ENCODE peak calls at places on chromosomes 6 and 20, in eight cellular contexts. J is type B pancreatic cell, K is nephron progenitor cell, N is adrenal gland, O is stomach, L is fibroblast of lung, M is fibroblast of villous mesenchyme, G is HCT116. C is an unnamed sample.

GRCh38 chr6:42735976-42736375 is 9.9 kb downstream of the TBCC start:
- DNase-seq in J (no peak), K (no peak), N (no peak), O (no peak), L (no peak), M (no peak), G (no peak), C (no peak)

GRCh38 chr20:17443326-17443858 is 87.8 kb downstream of the BFSP1 start:
- DNase-seq in J (no peak), K (no peak), N (no peak), O (no peak), L (no peak), M (no peak), G (no peak), C (no peak)

GRCh38 chr6:127864701-127865100 is 36.2 kb downstream of the THEMIS start:
- DNase-seq in J (no peak), K (no peak), N (no peak), O (no peak), L (no peak), M (no peak), G (no peak), C (no peak)

GRCh38 chr6:86107985-86108384 is 465.3 kb upstream of the SYNCRIP start:
- DNase-seq in J (no peak), K (no peak), N (no peak), O (no peak), L (no peak), M (no peak), G (no peak), C (no peak)

GRCh38 chr20:20697325-20697845 is 15.1 kb downstream of the RALGAPA2 start:
- DNase-seq in J (no peak), K (no peak), N (no peak), O (no peak), L (no peak), M (no peak), G (no peak), C (no peak)

GRCh38 chr6:14758421-14759043 is 487.3 kb upstream of the JARID2 start:
- DNase-seq in J (no peak), K (no peak), N (no peak), O (peak; percentile 41), L (no peak), M (peak; percentile 22), G (no peak), C (no peak)

GRCh38 chr6:110534731-110535164 is 58.3 kb upstream of the SLC22A16 start:
- DNase-seq in J (no peak), K (no peak), N (no peak), O (no peak), L (peak; percentile 76), M (peak; percentile 70), G (no peak), C (no peak)

GRCh38 chr6:15431762-15432495 is 186.1 kb downstream of the JARID2 start:
- DNase-seq in J (no peak), K (no peak), N (no peak), O (no peak), L (no peak), M (peak; percentile 85), G (no peak), C (no peak)

GRCh38 chr6:52691718-52692117 is 20.8 kb downstream of the TMEM14A start:
- DNase-seq in J (no peak), K (no peak), N (no peak), O (no peak), L (peak; percentile 15), M (no peak), G (no peak), C (no peak)

GRCh38 chr6:168527451-168528210 is 86.6 kb downstream of the SMOC2 start:
- DNase-seq in J (no peak), K (no peak), N (peak; percentile 18), O (no peak), L (peak; percentile 35), M (no peak), G (no peak), C (no peak)

GRCh38 chr20:16865406-16865805 is 117.2 kb downstream of the OTOR start:
- DNase-seq in J (no peak), K (no peak), N (no peak), O (no peak), L (no peak), M (no peak), G (no peak), C (no peak)

GRCh38 chr6:112433457-112433856 is 86.3 kb downstream of the RFPL4B start:
- DNase-seq in J (no peak), K (no peak), N (no peak), O (no peak), L (no peak), M (no peak), G (no peak), C (no peak)

GRCh38 chr6:112428477-112428876 is 81.3 kb downstream of the RFPL4B start:
- DNase-seq in J (no peak), K (no peak), N (no peak), O (no peak), L (no peak), M (no peak), G (no peak), C (no peak)

GRCh38 chr6:112431803-112432202 is 84.7 kb downstream of the RFPL4B start:
- DNase-seq in J (no peak), K (no peak), N (no peak), O (no peak), L (no peak), M (no peak), G (no peak), C (no peak)

GRCh38 chr6:112432853-112433252 is 85.7 kb downstream of the RFPL4B start:
- DNase-seq in J (no peak), K (no peak), N (no peak), O (no peak), L (no peak), M (no peak), G (no peak), C (no peak)

DNA sequence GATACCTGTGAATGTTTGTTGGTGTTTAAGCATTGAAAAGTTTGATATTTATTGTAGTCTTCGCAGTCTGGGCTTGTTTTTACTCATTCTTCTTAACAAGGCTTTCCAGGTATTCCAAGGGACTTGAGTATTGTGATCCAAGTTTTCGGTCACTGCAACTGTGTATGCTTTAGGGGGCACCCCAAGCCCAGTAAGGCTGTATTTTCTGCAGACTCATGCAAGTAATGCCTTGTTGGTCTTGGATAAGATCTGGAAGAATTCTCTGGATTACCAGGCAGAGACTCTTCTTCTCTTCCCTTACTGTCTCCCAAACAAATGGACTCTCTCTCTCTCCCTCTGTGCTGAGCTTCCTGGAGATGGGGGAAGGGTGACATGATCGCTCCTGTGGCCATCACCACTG is 82.1 kb downstream of the RFPL4B start:
- DNase-seq in J (no peak), K (no peak), N (no peak), O (no peak), L (peak; percentile 49), M (peak; percentile 30), G (no peak), C (no peak)
- TF ChIP-seq CTCF in J (peak; percentile 32), K (no peak), N (no peak), O (no peak), L (peak; percentile 24), M (peak; percentile 23), G (no peak), C (no peak)

DNA sequence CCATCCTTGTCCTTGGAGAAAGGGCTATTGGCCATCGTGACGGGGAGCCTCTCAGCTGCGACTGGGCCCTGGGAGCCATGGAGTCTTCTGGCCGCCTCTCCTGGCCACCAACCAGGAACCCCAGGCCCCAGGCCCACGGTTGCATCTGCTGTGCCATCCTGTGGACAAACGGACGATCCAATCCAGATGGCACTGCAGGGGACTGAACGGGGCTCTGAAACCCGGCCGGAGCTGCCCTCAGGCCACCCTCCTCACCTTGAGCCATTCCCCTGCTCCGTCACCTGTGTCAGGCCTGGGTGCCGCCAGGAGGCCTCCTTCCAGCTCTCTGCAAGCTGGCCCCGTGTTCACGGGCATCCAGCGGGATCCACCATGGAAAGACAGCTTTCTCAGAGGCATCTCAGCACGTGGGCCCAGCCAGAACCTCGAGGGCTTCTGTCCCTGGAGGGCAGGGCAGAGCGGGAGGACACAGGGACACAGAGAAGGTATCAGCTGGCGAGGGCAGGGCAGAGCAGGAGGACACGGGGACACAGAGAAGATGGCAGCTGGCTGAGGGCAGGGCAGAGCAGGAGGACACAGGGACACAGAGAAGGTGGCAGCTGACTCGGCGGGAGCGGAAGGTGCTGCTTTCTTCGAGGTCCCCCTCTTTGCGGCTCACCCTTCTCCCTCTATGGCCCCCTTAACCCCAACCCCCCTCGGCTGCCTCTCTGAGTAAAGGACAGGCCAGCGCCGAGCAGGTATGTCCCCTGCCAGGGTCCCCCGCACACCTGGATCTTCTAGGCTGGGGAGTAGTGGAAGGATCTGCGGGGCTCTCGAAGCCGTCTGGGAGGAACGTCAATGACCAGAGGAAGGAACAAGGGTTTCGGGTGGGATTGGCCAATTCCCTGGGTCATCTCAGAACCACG is 28.8 kb upstream of the BHLHE23 start:
- DNase-seq in J (no peak), K (no peak), N (no peak), O (no peak), L (no peak), M (no peak), G (no peak), C (no peak)
- TF ChIP-seq CTCF in J (no peak), K (no peak), N (no peak), O (no peak), L (no peak), M (no peak), G (no peak), C (no peak)

GRCh38 chr6:71460933-71461332 is 172.3 kb downstream of the OGFRL1 start:
- DNase-seq in J (no peak), K (no peak), N (no peak), O (no peak), L (no peak), M (no peak), G (no peak), C (no peak)

GRCh38 chr6:71453307-71453706 is 164.7 kb downstream of the OGFRL1 start:
- DNase-seq in J (no peak), K (no peak), N (no peak), O (no peak), L (no peak), M (no peak), G (no peak), C (no peak)

GRCh38 chr6:71454083-71454482 is 165.5 kb downstream of the OGFRL1 start:
- DNase-seq in J (no peak), K (no peak), N (no peak), O (no peak), L (no peak), M (no peak), G (no peak), C (no peak)

GRCh38 chr6:71459162-71459561 is 170.6 kb downstream of the OGFRL1 start:
- DNase-seq in J (no peak), K (no peak), N (no peak), O (no peak), L (no peak), M (no peak), G (no peak), C (no peak)

GRCh38 chr6:71457883-71458282 is 169.3 kb downstream of the OGFRL1 start:
- DNase-seq in J (no peak), K (no peak), N (no peak), O (no peak), L (no peak), M (no peak), G (no peak), C (no peak)
- TF ChIP-seq CTCF in J (no peak), K (no peak), N (no peak), O (no peak), L (no peak), M (no peak), G (no peak), C (no peak)

DNA sequence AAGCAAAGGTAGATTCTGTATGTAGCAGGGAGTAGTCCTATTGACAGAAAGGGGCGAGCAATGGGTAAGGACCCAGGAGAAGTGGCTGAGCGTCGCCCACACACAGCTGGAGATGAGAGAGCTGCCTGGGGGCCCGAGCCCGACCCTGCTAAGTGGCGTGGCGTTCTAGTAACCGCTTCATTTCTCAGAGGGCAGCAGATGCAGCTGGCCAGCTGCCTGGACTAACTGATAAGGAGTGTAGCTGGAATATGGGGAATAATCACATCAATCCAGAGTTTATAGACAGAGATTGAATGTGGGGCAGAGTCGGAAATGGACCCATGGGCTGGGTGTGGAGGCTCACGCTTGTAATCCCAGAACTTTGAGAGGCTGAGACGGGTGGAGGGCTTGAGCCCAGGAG is 64.4 kb downstream of the EZR start:
- DNase-seq in J (no peak), K (no peak), N (peak; percentile 52), O (no peak), L (no peak), M (no peak), G (no peak), C (no peak)
- TF ChIP-seq CTCF in J (no peak), K (no peak), N (no peak), O (no peak), L (no peak), M (no peak), G (no peak), C (no peak)

C was measured in omental fat pad.